ENCODE peak calls at places on chromosomes 7 and 10, in eight cellular contexts. Z, N, C, G, K, E, W and M are unnamed samples. For H3K36me3, the result is how much of the 10 kb centered on the place peaks cover.

GRCh38 chr7:110514973-110515372 is 576.0 kb upstream of the LRRN3 start:
- DNase-seq in Z (no peak), N (no peak), C (no peak), G (no peak), K (no peak), E (no peak), W (no peak), M (no peak)

GRCh38 chr10:17703706-17704105 is 48.3 kb upstream of the TMEM236 start:
- DNase-seq in Z (no peak), N (no peak), C (no peak), G (no peak), K (no peak), E (no peak), W (no peak), M (no peak)

GRCh38 chr7:14836571-14837189 is 65.9 kb downstream of the DGKB start:
- DNase-seq in Z (no peak), N (peak), C (no peak), G (no peak), K (peak), E (peak), W (peak), M (no peak)

GRCh38 chr7:118843456-118843855 is 619.0 kb downstream of the ANKRD7 start:
- DNase-seq in Z (no peak), N (no peak), C (no peak), G (no peak), K (no peak), E (no peak), W (no peak), M (no peak)

GRCh38 chr10:7333995-7334964 is 76.6 kb downstream of the SFMBT2 start:
- DNase-seq in Z (no peak), N (no peak), C (no peak), G (no peak), K (no peak), E (no peak), W (no peak), M (no peak)

GRCh38 chr10:129877773-129878371 is 86.2 kb downstream of the EBF3 start:
- DNase-seq in Z (peak), N (no peak), C (peak), G (no peak), K (no peak), E (no peak), W (peak), M (no peak)

GRCh38 chr10:120156614-120157274 is 264.2 kb downstream of the SEC23IP start:
- DNase-seq in Z (no peak), N (no peak), C (no peak), G (no peak), K (no peak), E (no peak), W (no peak), M (no peak)

GRCh38 chr10:4186849-4187248 is 401.8 kb upstream of the KLF6 start:
- DNase-seq in Z (no peak), N (no peak), C (no peak), G (no peak), K (no peak), E (no peak), W (no peak), M (no peak)

GRCh38 chr10:93417264-93417663 is 64.9 kb downstream of the MYOF start:
- DNase-seq in Z (no peak), N (no peak), C (no peak), G (no peak), K (no peak), E (no peak), W (no peak), M (no peak)

GRCh38 chr10:13319166-13319565 is 19.3 kb upstream of the PHYH start:
- DNase-seq in Z (no peak), N (no peak), C (no peak), G (no peak), K (no peak), E (no peak), W (no peak), M (no peak)

GRCh38 chr10:13322615-13323148 is 22.8 kb upstream of the PHYH start:
- DNase-seq in Z (no peak), N (no peak), C (no peak), G (no peak), K (no peak), E (no peak), W (no peak), M (no peak)

GRCh38 chr10:13316635-13317311 is 16.9 kb upstream of the PHYH start:
- DNase-seq in Z (no peak), N (no peak), C (no peak), G (no peak), K (no peak), E (no peak), W (no peak), M (no peak)

GRCh38 chr10:13317474-13317873 is 17.6 kb upstream of the PHYH start:
- DNase-seq in Z (no peak), N (no peak), C (no peak), G (no peak), K (no peak), E (peak), W (no peak), M (no peak)

GRCh38 chr10:13321576-13321975 is 21.7 kb upstream of the PHYH start:
- DNase-seq in Z (no peak), N (no peak), C (no peak), G (no peak), K (no peak), E (no peak), W (no peak), M (no peak)
- H3K36me3 ChIP-seq in Z (under half), N (under half), C (under half), G (under half), K (under half), E (under half), W (under half), M (under half)

DNA sequence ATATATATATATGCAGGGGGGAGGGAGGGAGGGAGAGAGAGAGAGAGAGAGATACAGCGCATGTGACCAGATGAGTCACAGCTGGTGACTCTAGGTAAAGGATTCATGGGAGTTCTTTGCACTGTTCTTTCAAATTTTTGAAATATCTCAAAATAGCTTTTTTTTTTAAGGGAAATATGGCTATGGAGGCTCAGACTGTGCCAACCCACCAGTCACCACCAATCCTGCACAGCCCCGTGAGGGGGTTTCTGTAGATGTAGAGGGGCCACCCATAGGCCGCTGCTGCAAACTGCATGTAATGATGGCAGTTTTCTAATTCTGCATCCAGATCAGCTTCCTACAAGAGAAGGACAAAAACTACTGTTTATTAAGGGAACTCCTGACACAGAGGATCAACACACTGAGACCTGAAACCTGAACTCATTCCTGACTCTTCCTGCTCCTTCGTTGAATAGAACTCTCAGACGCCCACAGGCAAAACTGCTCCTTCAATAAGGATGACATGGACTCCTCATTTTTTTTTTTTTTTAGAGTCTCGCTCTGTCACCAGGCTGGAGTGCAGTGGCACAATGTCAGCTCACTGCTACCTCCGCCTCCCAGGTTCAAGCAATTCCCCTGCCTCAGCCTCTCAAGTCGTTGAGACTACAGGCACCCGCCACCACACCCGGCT is 17.3 kb downstream of the DAGLB start:
- DNase-seq in Z (no peak), N (peak), C (no peak), G (no peak), K (no peak), E (no peak), W (no peak), M (no peak)
- H3K36me3 ChIP-seq in Z (under half), N (under half), C (under half), G (under half), K (under half), E (under half), W (under half), M (under half)

GRCh38 chr7:8433477-8434289 is at the start of gene NXPH1:
- DNase-seq in Z (no peak), N (no peak), C (no peak), G (peak), K (no peak), E (no peak), W (no peak), M (no peak)
- H3K36me3 ChIP-seq in Z (under half), N (under half), C (under half), G (under half), K (under half), E (under half), W (under half), M (under half)

GRCh38 chr7:497346-497745 is 22.3 kb downstream of the PDGFA start:
- DNase-seq in Z (no peak), N (no peak), C (no peak), G (no peak), K (no peak), E (no peak), W (no peak), M (no peak)

GRCh38 chr7:497946-498655 is 21.5 kb downstream of the PDGFA start:
- DNase-seq in Z (no peak), N (no peak), C (no peak), G (no peak), K (no peak), E (no peak), W (no peak), M (no peak)

GRCh38 chr7:495326-495725 is 24.3 kb downstream of the PDGFA start:
- DNase-seq in Z (no peak), N (no peak), C (no peak), G (no peak), K (no peak), E (no peak), W (no peak), M (no peak)

GRCh38 chr7:495761-496321 is 23.8 kb downstream of the PDGFA start:
- DNase-seq in Z (no peak), N (no peak), C (no peak), G (no peak), K (no peak), E (no peak), W (no peak), M (no peak)

DNA sequence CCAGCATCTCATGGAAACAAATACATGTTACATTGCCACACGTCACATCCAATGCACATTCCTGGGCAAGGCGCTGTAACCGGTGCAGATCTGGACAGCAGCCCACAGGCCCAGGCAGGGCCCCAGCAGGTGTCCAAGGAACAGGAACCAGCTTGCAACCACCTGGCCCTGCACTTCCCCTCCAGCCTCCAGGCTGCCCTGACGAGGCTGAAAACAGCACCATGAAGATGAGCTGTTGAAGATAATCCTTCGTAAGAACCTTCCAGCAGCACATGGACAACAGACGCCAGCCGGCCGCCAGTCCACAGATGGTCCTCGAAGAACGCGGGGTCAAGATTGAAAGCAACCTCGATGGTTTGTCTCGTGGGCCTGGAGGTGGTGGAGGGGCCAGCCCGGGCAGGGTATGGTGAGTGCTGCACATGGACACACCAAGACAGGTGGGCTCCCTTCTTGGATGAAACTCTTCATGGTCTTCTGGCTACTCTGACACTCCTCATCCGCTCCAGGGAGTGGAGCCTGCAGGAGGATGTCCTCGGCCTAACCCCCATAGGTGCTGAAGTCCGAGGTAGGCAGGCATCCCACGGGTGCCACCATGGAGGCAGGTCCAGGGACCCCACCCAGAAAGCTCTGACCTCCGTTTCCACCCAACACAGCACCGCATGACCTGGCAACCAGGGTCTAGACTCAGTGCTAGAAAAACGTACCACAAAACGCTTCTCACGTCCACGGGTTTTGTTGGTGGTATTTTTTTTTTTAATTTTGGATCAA is 22.9 kb downstream of the PDGFA start:
- DNase-seq in Z (no peak), N (no peak), C (no peak), G (no peak), K (no peak), E (no peak), W (no peak), M (no peak)
- H3K36me3 ChIP-seq in Z (under half), N (under half), C (under half), G (under half), K (under half), E (under half), W (under half), M (under half)

GRCh38 chr7:2374401-2374800 is 19.8 kb downstream of the EIF3B start:
- DNase-seq in Z (no peak), N (no peak), C (no peak), G (no peak), K (no peak), E (no peak), W (no peak), M (no peak)

GRCh38 chr7:2373124-2373556 is 18.5 kb downstream of the EIF3B start:
- DNase-seq in Z (no peak), N (no peak), C (no peak), G (no peak), K (no peak), E (no peak), W (no peak), M (no peak)

GRCh38 chr7:2374830-2375728 is 20.5 kb downstream of the EIF3B start:
- DNase-seq in Z (no peak), N (no peak), C (no peak), G (no peak), K (no peak), E (no peak), W (no peak), M (no peak)

GRCh38 chr7:2372724-2373123 is 18.1 kb downstream of the EIF3B start:
- DNase-seq in Z (no peak), N (no peak), C (no peak), G (no peak), K (no peak), E (no peak), W (no peak), M (no peak)

GRCh38 chr7:2373646-2374045 is 19.0 kb downstream of the EIF3B start:
- DNase-seq in Z (no peak), N (no peak), C (no peak), G (no peak), K (no peak), E (no peak), W (no peak), M (no peak)
- H3K36me3 ChIP-seq in Z (under half), N (half or more), C (half or more), G (under half), K (half or more), E (under half), W (half or more), M (half or more)

GRCh38 chr10:99279626-99280111 is 44.0 kb upstream of the HPSE2 start:
- DNase-seq in Z (no peak), N (peak), C (no peak), G (no peak), K (peak), E (no peak), W (peak), M (no peak)
- H3K36me3 ChIP-seq in Z (under half), N (under half), C (under half), G (under half), K (under half), E (under half), W (under half), M (under half)

GRCh38 chr10:127033569-127034175 is 128.4 kb downstream of the DOCK1 start:
- DNase-seq in Z (no peak), N (no peak), C (no peak), G (no peak), K (no peak), E (no peak), W (no peak), M (no peak)
- H3K36me3 ChIP-seq in Z (under half), N (under half), C (under half), G (under half), K (under half), E (under half), W (under half), M (under half)